ENCODE peak calls at places on chromosomes 12 and 14, in eight cellular contexts. One of them, this sample, is unnamed.

GRCh38 chr14:90922141-90922540 is 105.9 kb upstream of the TTC7B start:
- DNase-seq in heart right ventricle: no peak
- DNase-seq in memory B cell: no peak
- DNase-seq in EL: no peak
- DNase-seq in SHP77: no peak
- DNase-seq in activated CD4-positive, CD25-positive, alpha-beta regulatory T cell: no peak
- DNase-seq in dorsolateral prefrontal cortex: no peak
- DNase-seq in left ventricle myocardium superior: no peak
- DNase-seq in this sample: no peak

GRCh38 chr12:13339538-13339937 is 143.0 kb downstream of the EMP1 start:
- DNase-seq in memory B cell: no peak
- DNase-seq in EL: peak; percentile 13
- DNase-seq in left ventricle myocardium superior: no peak
- DNase-seq in heart right ventricle: no peak
- DNase-seq in dorsolateral prefrontal cortex: no peak
- DNase-seq in SHP77: no peak
- DNase-seq in activated CD4-positive, CD25-positive, alpha-beta regulatory T cell: no peak
- DNase-seq in this sample: no peak

GRCh38 chr12:115444336-115444735 is 760.4 kb upstream of the TBX3 start:
- DNase-seq in SHP77: no peak
- DNase-seq in activated CD4-positive, CD25-positive, alpha-beta regulatory T cell: no peak
- DNase-seq in EL: no peak
- DNase-seq in dorsolateral prefrontal cortex: no peak
- DNase-seq in left ventricle myocardium superior: no peak
- DNase-seq in heart right ventricle: no peak
- DNase-seq in memory B cell: no peak
- DNase-seq in this sample: no peak

GRCh38 chr12:95805864-95806669 is 15.5 kb upstream of the NTN4 start:
- DNase-seq in SHP77: no peak
- DNase-seq in memory B cell: no peak
- DNase-seq in activated CD4-positive, CD25-positive, alpha-beta regulatory T cell: no peak
- DNase-seq in dorsolateral prefrontal cortex: no peak
- DNase-seq in heart right ventricle: no peak
- DNase-seq in left ventricle myocardium superior: no peak
- DNase-seq in EL: peak; percentile 99
- DNase-seq in this sample: peak; percentile 73

GRCh38 chr14:104657114-104657524 is 32.3 kb upstream of the INF2 start:
- DNase-seq in activated CD4-positive, CD25-positive, alpha-beta regulatory T cell: no peak
- DNase-seq in dorsolateral prefrontal cortex: peak; percentile 50
- DNase-seq in SHP77: no peak
- DNase-seq in memory B cell: peak; percentile 72
- DNase-seq in heart right ventricle: no peak
- DNase-seq in EL: no peak
- DNase-seq in left ventricle myocardium superior: no peak
- DNase-seq in this sample: no peak

GRCh38 chr14:53306267-53306721 is 153.2 kb upstream of the DDHD1 start:
- DNase-seq in activated CD4-positive, CD25-positive, alpha-beta regulatory T cell: no peak
- DNase-seq in left ventricle myocardium superior: peak; percentile 73
- DNase-seq in memory B cell: no peak
- DNase-seq in dorsolateral prefrontal cortex: peak; percentile 70
- DNase-seq in heart right ventricle: peak; percentile 67
- DNase-seq in EL: peak; percentile 52
- DNase-seq in SHP77: peak; percentile 59
- DNase-seq in this sample: peak; percentile 48

GRCh38 chr14:76775695-76776305 is 14.5 kb downstream of the VASH1 start:
- DNase-seq in activated CD4-positive, CD25-positive, alpha-beta regulatory T cell: no peak
- DNase-seq in left ventricle myocardium superior: no peak
- DNase-seq in EL: no peak
- DNase-seq in heart right ventricle: no peak
- DNase-seq in dorsolateral prefrontal cortex: no peak
- DNase-seq in memory B cell: no peak
- DNase-seq in SHP77: no peak
- DNase-seq in this sample: no peak

GRCh38 chr12:116934908-116935698 is 24.4 kb downstream of the FBXW8 start:
- DNase-seq in memory B cell: no peak
- DNase-seq in SHP77: no peak
- DNase-seq in EL: no peak
- DNase-seq in activated CD4-positive, CD25-positive, alpha-beta regulatory T cell: no peak
- DNase-seq in heart right ventricle: no peak
- DNase-seq in left ventricle myocardium superior: no peak
- DNase-seq in dorsolateral prefrontal cortex: no peak
- DNase-seq in this sample: no peak

GRCh38 chr12:92952394-92952793 is 23.3 kb upstream of the EEA1 start:
- DNase-seq in memory B cell: no peak
- DNase-seq in dorsolateral prefrontal cortex: no peak
- DNase-seq in heart right ventricle: no peak
- DNase-seq in SHP77: no peak
- DNase-seq in activated CD4-positive, CD25-positive, alpha-beta regulatory T cell: no peak
- DNase-seq in left ventricle myocardium superior: no peak
- DNase-seq in EL: no peak
- DNase-seq in this sample: no peak

GRCh38 chr14:63431466-63431865 is 111.7 kb downstream of the PPP2R5E start:
- DNase-seq in heart right ventricle: no peak
- DNase-seq in left ventricle myocardium superior: no peak
- DNase-seq in memory B cell: no peak
- DNase-seq in EL: no peak
- DNase-seq in activated CD4-positive, CD25-positive, alpha-beta regulatory T cell: no peak
- DNase-seq in SHP77: no peak
- DNase-seq in dorsolateral prefrontal cortex: no peak
- DNase-seq in this sample: no peak

GRCh38 chr14:75306917-75307699 is 28.5 kb downstream of the FOS start:
- DNase-seq in memory B cell: no peak
- DNase-seq in activated CD4-positive, CD25-positive, alpha-beta regulatory T cell: no peak
- DNase-seq in dorsolateral prefrontal cortex: peak; percentile 51
- DNase-seq in heart right ventricle: no peak
- DNase-seq in SHP77: peak; percentile 74
- DNase-seq in left ventricle myocardium superior: no peak
- DNase-seq in EL: no peak
- DNase-seq in this sample: no peak

GRCh38 chr12:98372340-98373018 is 142.9 kb upstream of the TMPO start:
- DNase-seq in activated CD4-positive, CD25-positive, alpha-beta regulatory T cell: no peak
- DNase-seq in SHP77: no peak
- DNase-seq in dorsolateral prefrontal cortex: no peak
- DNase-seq in left ventricle myocardium superior: no peak
- DNase-seq in memory B cell: no peak
- DNase-seq in heart right ventricle: no peak
- DNase-seq in EL: no peak
- DNase-seq in this sample: no peak

GRCh38 chr12:115232455-115233156 is 548.6 kb upstream of the TBX3 start:
- DNase-seq in memory B cell: no peak
- DNase-seq in SHP77: no peak
- DNase-seq in activated CD4-positive, CD25-positive, alpha-beta regulatory T cell: no peak
- DNase-seq in EL: peak; percentile 50
- DNase-seq in left ventricle myocardium superior: no peak
- DNase-seq in heart right ventricle: no peak
- DNase-seq in dorsolateral prefrontal cortex: no peak
- DNase-seq in this sample: no peak

GRCh38 chr14:50820786-50821185 is 10.2 kb downstream of the NIN start:
- DNase-seq in SHP77: no peak
- DNase-seq in left ventricle myocardium superior: no peak
- DNase-seq in activated CD4-positive, CD25-positive, alpha-beta regulatory T cell: no peak
- DNase-seq in EL: no peak
- DNase-seq in heart right ventricle: no peak
- DNase-seq in dorsolateral prefrontal cortex: no peak
- DNase-seq in memory B cell: no peak
- DNase-seq in this sample: no peak

GRCh38 chr12:131860472-131861260 is 32.5 kb downstream of the MMP17 start:
- DNase-seq in heart right ventricle: peak; percentile 38
- DNase-seq in left ventricle myocardium superior: peak; percentile 57
- DNase-seq in memory B cell: no peak
- DNase-seq in EL: peak; percentile 90
- DNase-seq in activated CD4-positive, CD25-positive, alpha-beta regulatory T cell: no peak
- DNase-seq in SHP77: peak; percentile 70
- DNase-seq in dorsolateral prefrontal cortex: no peak
- DNase-seq in this sample: no peak

GRCh38 chr12:6772729-6773661 is 675 bp downstream of the LAG3 start:
- DNase-seq in SHP77: no peak
- DNase-seq in EL: no peak
- DNase-seq in activated CD4-positive, CD25-positive, alpha-beta regulatory T cell: no peak
- DNase-seq in left ventricle myocardium superior: peak; percentile 22
- DNase-seq in heart right ventricle: no peak
- DNase-seq in memory B cell: no peak
- DNase-seq in dorsolateral prefrontal cortex: no peak
- DNase-seq in this sample: no peak

GRCh38 chr12:71125515-71125914 is 32.3 kb downstream of the TSPAN8 start:
- DNase-seq in SHP77: no peak
- DNase-seq in memory B cell: no peak
- DNase-seq in EL: no peak
- DNase-seq in heart right ventricle: no peak
- DNase-seq in left ventricle myocardium superior: no peak
- DNase-seq in activated CD4-positive, CD25-positive, alpha-beta regulatory T cell: no peak
- DNase-seq in dorsolateral prefrontal cortex: no peak
- DNase-seq in this sample: no peak

GRCh38 chr12:87679262-87679661 is 349.9 kb downstream of the C12orf50 start:
- DNase-seq in EL: no peak
- DNase-seq in memory B cell: no peak
- DNase-seq in activated CD4-positive, CD25-positive, alpha-beta regulatory T cell: no peak
- DNase-seq in SHP77: no peak
- DNase-seq in left ventricle myocardium superior: no peak
- DNase-seq in dorsolateral prefrontal cortex: no peak
- DNase-seq in heart right ventricle: no peak
- DNase-seq in this sample: no peak

GRCh38 chr14:34843011-34843554 is 32.1 kb downstream of the BAZ1A start:
- DNase-seq in left ventricle myocardium superior: no peak
- DNase-seq in SHP77: no peak
- DNase-seq in dorsolateral prefrontal cortex: no peak
- DNase-seq in heart right ventricle: no peak
- DNase-seq in activated CD4-positive, CD25-positive, alpha-beta regulatory T cell: no peak
- DNase-seq in memory B cell: no peak
- DNase-seq in EL: peak; percentile 67
- DNase-seq in this sample: peak; percentile 30

GRCh38 chr14:77490347-77490986 is 8.1 kb downstream of the ISM2 start:
- DNase-seq in EL: no peak
- DNase-seq in left ventricle myocardium superior: no peak
- DNase-seq in activated CD4-positive, CD25-positive, alpha-beta regulatory T cell: no peak
- DNase-seq in SHP77: no peak
- DNase-seq in memory B cell: no peak
- DNase-seq in dorsolateral prefrontal cortex: no peak
- DNase-seq in heart right ventricle: no peak
- DNase-seq in this sample: no peak

GRCh38 chr12:15163001-15163400 is 58.2 kb downstream of the RERG start:
- DNase-seq in left ventricle myocardium superior: no peak
- DNase-seq in dorsolateral prefrontal cortex: no peak
- DNase-seq in EL: no peak
- DNase-seq in heart right ventricle: no peak
- DNase-seq in SHP77: no peak
- DNase-seq in activated CD4-positive, CD25-positive, alpha-beta regulatory T cell: no peak
- DNase-seq in memory B cell: no peak
- DNase-seq in this sample: no peak

GRCh38 chr12:4957781-4958180 is 48.1 kb downstream of the KCNA1 start:
- DNase-seq in heart right ventricle: no peak
- DNase-seq in activated CD4-positive, CD25-positive, alpha-beta regulatory T cell: no peak
- DNase-seq in EL: no peak
- DNase-seq in memory B cell: no peak
- DNase-seq in SHP77: no peak
- DNase-seq in dorsolateral prefrontal cortex: no peak
- DNase-seq in left ventricle myocardium superior: no peak
- DNase-seq in this sample: no peak

GRCh38 chr12:79360269-79360668 is 330.5 kb downstream of the PAWR start:
- DNase-seq in EL: no peak
- DNase-seq in SHP77: no peak
- DNase-seq in left ventricle myocardium superior: no peak
- DNase-seq in dorsolateral prefrontal cortex: no peak
- DNase-seq in memory B cell: no peak
- DNase-seq in heart right ventricle: no peak
- DNase-seq in activated CD4-positive, CD25-positive, alpha-beta regulatory T cell: no peak
- DNase-seq in this sample: no peak

GRCh38 chr12:64608901-64609542 is 1.3 kb upstream of the RASSF3 start:
- DNase-seq in left ventricle myocardium superior: no peak
- DNase-seq in activated CD4-positive, CD25-positive, alpha-beta regulatory T cell: peak; percentile 6
- DNase-seq in dorsolateral prefrontal cortex: no peak
- DNase-seq in memory B cell: peak; percentile 40
- DNase-seq in heart right ventricle: peak; percentile 13
- DNase-seq in SHP77: peak; percentile 51
- DNase-seq in EL: peak; percentile 73
- DNase-seq in this sample: no peak

GRCh38 chr12:107091989-107092641 is 1.2 kb downstream of the CRY1 start:
- DNase-seq in memory B cell: peak; percentile 15
- DNase-seq in activated CD4-positive, CD25-positive, alpha-beta regulatory T cell: no peak
- DNase-seq in EL: peak; percentile 95
- DNase-seq in SHP77: peak; percentile 68
- DNase-seq in left ventricle myocardium superior: no peak
- DNase-seq in heart right ventricle: peak; percentile 38
- DNase-seq in dorsolateral prefrontal cortex: no peak
- DNase-seq in this sample: peak; percentile 92

GRCh38 chr14:28301179-28301578 is 465.4 kb upstream of the FOXG1 start:
- DNase-seq in left ventricle myocardium superior: no peak
- DNase-seq in memory B cell: no peak
- DNase-seq in activated CD4-positive, CD25-positive, alpha-beta regulatory T cell: no peak
- DNase-seq in EL: no peak
- DNase-seq in heart right ventricle: no peak
- DNase-seq in SHP77: no peak
- DNase-seq in dorsolateral prefrontal cortex: no peak
- DNase-seq in this sample: no peak

GRCh38 chr12:110739894-110740293 is 2.8 kb downstream of the PPP1CC start:
- DNase-seq in activated CD4-positive, CD25-positive, alpha-beta regulatory T cell: no peak
- DNase-seq in SHP77: no peak
- DNase-seq in memory B cell: no peak
- DNase-seq in left ventricle myocardium superior: no peak
- DNase-seq in heart right ventricle: no peak
- DNase-seq in dorsolateral prefrontal cortex: no peak
- DNase-seq in EL: no peak
- DNase-seq in this sample: no peak

GRCh38 chr14:30450620-30451019 is 108.3 kb upstream of the G2E3 start:
- DNase-seq in heart right ventricle: no peak
- DNase-seq in activated CD4-positive, CD25-positive, alpha-beta regulatory T cell: no peak
- DNase-seq in memory B cell: no peak
- DNase-seq in EL: no peak
- DNase-seq in left ventricle myocardium superior: no peak
- DNase-seq in dorsolateral prefrontal cortex: no peak
- DNase-seq in SHP77: no peak
- DNase-seq in this sample: peak; percentile 42

GRCh38 chr12:118650586-118650960 is 274.2 kb downstream of the SUDS3 start:
- DNase-seq in memory B cell: no peak
- DNase-seq in activated CD4-positive, CD25-positive, alpha-beta regulatory T cell: no peak
- DNase-seq in left ventricle myocardium superior: no peak
- DNase-seq in SHP77: no peak
- DNase-seq in EL: no peak
- DNase-seq in heart right ventricle: no peak
- DNase-seq in dorsolateral prefrontal cortex: no peak
- DNase-seq in this sample: no peak

GRCh38 chr14:54763761-54764160 is 138.9 kb downstream of the GCH1 start:
- DNase-seq in heart right ventricle: no peak
- DNase-seq in EL: no peak
- DNase-seq in dorsolateral prefrontal cortex: no peak
- DNase-seq in left ventricle myocardium superior: no peak
- DNase-seq in activated CD4-positive, CD25-positive, alpha-beta regulatory T cell: no peak
- DNase-seq in SHP77: no peak
- DNase-seq in memory B cell: no peak
- DNase-seq in this sample: no peak

GRCh38 chr14:52922656-52923055 is 28.2 kb downstream of the FERMT2 start:
- DNase-seq in EL: peak; percentile 74
- DNase-seq in dorsolateral prefrontal cortex: no peak
- DNase-seq in heart right ventricle: no peak
- DNase-seq in memory B cell: no peak
- DNase-seq in SHP77: no peak
- DNase-seq in left ventricle myocardium superior: no peak
- DNase-seq in activated CD4-positive, CD25-positive, alpha-beta regulatory T cell: no peak
- DNase-seq in this sample: peak; percentile 57

GRCh38 chr14:23481362-23481970 is 12.0 kb downstream of the NGDN start:
- DNase-seq in SHP77: no peak
- DNase-seq in memory B cell: no peak
- DNase-seq in activated CD4-positive, CD25-positive, alpha-beta regulatory T cell: no peak
- DNase-seq in left ventricle myocardium superior: no peak
- DNase-seq in dorsolateral prefrontal cortex: no peak
- DNase-seq in heart right ventricle: no peak
- DNase-seq in EL: peak; percentile 5
- DNase-seq in this sample: no peak

GRCh38 chr12:91180577-91180976 is 2.0 kb downstream of the DCN start:
- DNase-seq in memory B cell: no peak
- DNase-seq in activated CD4-positive, CD25-positive, alpha-beta regulatory T cell: no peak
- DNase-seq in left ventricle myocardium superior: no peak
- DNase-seq in dorsolateral prefrontal cortex: no peak
- DNase-seq in heart right ventricle: peak; percentile 20
- DNase-seq in SHP77: no peak
- DNase-seq in EL: peak; percentile 76
- DNase-seq in this sample: no peak

GRCh38 chr14:21514341-21514740 is 3.2 kb upstream of the METTL3 start:
- DNase-seq in left ventricle myocardium superior: no peak
- DNase-seq in dorsolateral prefrontal cortex: no peak
- DNase-seq in EL: no peak
- DNase-seq in activated CD4-positive, CD25-positive, alpha-beta regulatory T cell: no peak
- DNase-seq in memory B cell: no peak
- DNase-seq in heart right ventricle: no peak
- DNase-seq in SHP77: no peak
- DNase-seq in this sample: no peak

This sample was measured in retinal pigment epithelial cell.